ENCODE peak calls at places on chromosomes 7 and 10, in ten cellular contexts. B, E, M, A, K, T, X, G, H and O are unnamed samples.

GRCh38 chr7:129835436-129836020 is 117.2 kb downstream of the UBE2H start:
- DNase-seq in X (no peak), M (no peak), K (no peak), H (no peak), G (no peak), B (no peak), T (no peak), A (peak; percentile 7), E (no peak), O (no peak)

GRCh38 chr7:149147072-149147729 is at the start of gene ZNF398:
- DNase-seq in M (peak; percentile 60), T (peak; percentile 82), B (peak; percentile 89), A (peak; percentile 38), G (peak; percentile 79), K (peak; percentile 70), H (peak; percentile 89), X (peak; percentile 36), E (peak; percentile 52), O (no peak)

GRCh38 chr10:104657458-104657857 is 16.4 kb downstream of the SORCS3 start:
- DNase-seq in T (no peak), A (no peak), M (no peak), H (no peak), B (no peak), G (no peak), X (no peak), E (no peak), K (no peak), O (no peak)

GRCh38 chr10:127195571-127196226 is 692 bp downstream of the INSYN2A start:
- DNase-seq in H (no peak), T (no peak), E (no peak), B (no peak), K (peak; percentile 16), G (peak; percentile 20), M (no peak), X (no peak), A (no peak), O (no peak)

GRCh38 chr10:22620929-22621328 is 93.4 kb downstream of the PIP4K2A start:
- DNase-seq in H (no peak), K (no peak), A (no peak), E (no peak), T (no peak), G (no peak), M (no peak), B (no peak), X (no peak), O (no peak)

GRCh38 chr10:102714621-102715455 is at the start of gene SFXN2:
- DNase-seq in E (no peak), B (no peak), K (no peak), T (no peak), M (no peak), X (no peak), G (no peak), H (no peak), A (no peak), O (no peak)

GRCh38 chr7:131521651-131522163 is 34.7 kb downstream of the PODXL start:
- DNase-seq in K (no peak), B (no peak), T (no peak), X (no peak), M (no peak), A (no peak), H (no peak), G (peak; percentile 56), E (no peak), O (no peak)

GRCh38 chr7:119664601-119665000 is 608.4 kb upstream of the KCND2 start:
- DNase-seq in H (no peak), B (no peak), K (peak; percentile 90), G (no peak), T (peak; percentile 32), A (no peak), E (no peak), M (peak; percentile 70), X (peak; percentile 12), O (no peak)

GRCh38 chr7:105906169-105906568 is 29.8 kb upstream of the ATXN7L1 start:
- DNase-seq in E (no peak), K (no peak), B (no peak), X (no peak), T (no peak), G (no peak), M (no peak), H (no peak), A (no peak), O (no peak)

GRCh38 chr7:157477550-157478212 is 140.9 kb downstream of the DNAJB6 start:
- DNase-seq in H (no peak), E (no peak), A (no peak), K (no peak), G (no peak), M (no peak), B (no peak), T (no peak), X (no peak), O (no peak)

GRCh38 chr10:132248455-132249231 is 59.1 kb downstream of the STK32C start:
- DNase-seq in H (no peak), K (peak; percentile 8), A (no peak), M (peak; percentile 17), X (no peak), G (peak; percentile 73), T (no peak), B (peak; percentile 35), E (no peak), O (no peak)

GRCh38 chr7:141710301-141710700 is 2.1 kb downstream of the WEE2 start:
- DNase-seq in A (no peak), T (no peak), E (no peak), M (no peak), H (no peak), X (no peak), B (no peak), K (no peak), G (no peak), O (no peak)

GRCh38 chr7:142463401-142463850 is 205.6 kb upstream of the PRSS58 start:
- DNase-seq in G (no peak), K (no peak), H (peak; percentile 39), M (no peak), B (no peak), T (no peak), E (no peak), X (no peak), A (no peak), O (no peak)

GRCh38 chr10:132412316-132413192 is 15.6 kb downstream of the PWWP2B start:
- DNase-seq in M (no peak), X (no peak), B (no peak), G (peak; percentile 29), A (no peak), K (no peak), E (no peak), H (no peak), T (no peak), O (no peak)

GRCh38 chr7:132211971-132212370 is 364.3 kb downstream of the PLXNA4 start:
- DNase-seq in T (no peak), B (no peak), H (no peak), E (no peak), G (no peak), K (no peak), X (no peak), A (no peak), M (no peak), O (no peak)

GRCh38 chr10:59829024-59829423 is 75.8 kb upstream of the MRLN start:
- DNase-seq in X (no peak), H (no peak), G (no peak), T (no peak), E (no peak), B (no peak), K (no peak), A (no peak), M (no peak), O (no peak)

GRCh38 chr10:21494221-21495001 is 31.1 kb downstream of the SKIDA1 start:
- DNase-seq in A (no peak), T (no peak), M (no peak), E (no peak), H (no peak), X (no peak), G (peak; percentile 52), K (no peak), B (peak; percentile 63), O (no peak)

GRCh38 chr10:116741391-116742351 is 695 bp downstream of the HSPA12A start:
- DNase-seq in H (no peak), B (no peak), G (peak; percentile 47), K (no peak), A (no peak), E (no peak), X (no peak), T (no peak), M (no peak), O (no peak)

GRCh38 chr10:24519950-24520349 is 203.7 kb downstream of the ARHGAP21 start:
- DNase-seq in M (no peak), H (no peak), G (no peak), X (no peak), E (no peak), A (no peak), T (no peak), K (no peak), B (no peak), O (no peak)

GRCh38 chr10:29949411-29950011 is 109.9 kb downstream of the JCAD start:
- DNase-seq in K (peak; percentile 98), E (no peak), H (peak; percentile 64), A (no peak), M (peak; percentile 85), X (peak; percentile 92), T (peak; percentile 81), G (no peak), B (peak; percentile 27), O (no peak)

GRCh38 chr7:74183142-74183541 is 9.0 kb downstream of the EIF4H start:
- DNase-seq in B (no peak), H (no peak), A (no peak), E (no peak), G (no peak), X (no peak), M (no peak), K (no peak), T (no peak), O (no peak)

GRCh38 chr10:89921422-89921821 is 220.0 kb downstream of the KIF20B start:
- DNase-seq in T (no peak), B (no peak), G (no peak), A (no peak), X (no peak), H (no peak), K (no peak), E (no peak), M (no peak), O (no peak)

GRCh38 chr10:70115948-70116682 is 16.5 kb downstream of the AIFM2 start:
- DNase-seq in X (peak; percentile 4), G (peak; percentile 30), B (peak; percentile 50), E (peak; percentile 4), T (peak; percentile 64), H (no peak), K (peak; percentile 19), M (peak; percentile 34), A (peak; percentile 19), O (no peak)

GRCh38 chr10:132113766-132114365 is 48.1 kb downstream of the JAKMIP3 start:
- DNase-seq in M (no peak), H (no peak), X (no peak), T (no peak), B (no peak), G (no peak), E (no peak), K (no peak), A (no peak), O (no peak)

GRCh38 chr10:90197766-90198165 is 496.4 kb downstream of the KIF20B start:
- DNase-seq in T (no peak), A (no peak), B (no peak), X (no peak), M (no peak), G (no peak), E (no peak), H (no peak), K (peak; percentile 84), O (no peak)

GRCh38 chr7:143384741-143385631 is 3.8 kb downstream of the ZYX start:
- DNase-seq in T (no peak), M (no peak), B (peak; percentile 64), G (no peak), H (peak; percentile 58), K (peak; percentile 76), E (no peak), A (no peak), X (no peak), O (no peak)

GRCh38 chr7:17946591-17946990 is 6.3 kb upstream of the SNX13 start:
- DNase-seq in K (no peak), H (no peak), B (no peak), X (no peak), A (no peak), M (no peak), T (no peak), E (no peak), G (no peak), O (no peak)

GRCh38 chr10:92691591-92692084 is 1.9 kb downstream of the HHEX start:
- DNase-seq in H (peak; percentile 77), A (no peak), B (peak; percentile 91), M (no peak), K (no peak), E (no peak), X (no peak), T (no peak), G (peak; percentile 58), O (no peak)